ENCODE peak calls at places on chromosomes 13 and 19, in five cellular contexts. A, R, S, E and C are unnamed samples.

GRCh38 chr13:20570540-20570939 is 3.6 kb downstream of the IFT88 start:
- DNase-seq in E (no peak), A (no peak), S (no peak), R (peak), C (peak)

GRCh38 chr19:19548915-19549537 is 11.0 kb downstream of the CILP2 start:
- DNase-seq in S (no peak), R (no peak), E (no peak), A (no peak), C (no peak)

GRCh38 chr19:585551-586110 is 4.0 kb upstream of the HCN2 start:
- DNase-seq in S (no peak), A (no peak), E (no peak), R (peak), C (no peak)

GRCh38 chr13:44812818-44813217 is 176.5 kb downstream of the NUFIP1 start:
- DNase-seq in S (no peak), E (no peak), A (no peak), R (no peak), C (no peak)

GRCh38 chr13:111663505-111663904 is 343.1 kb downstream of the TEX29 start:
- DNase-seq in E (peak), A (no peak), S (no peak), R (no peak), C (no peak)

GRCh38 chr19:34559045-34559444 is 77.5 kb downstream of the WTIP start:
- DNase-seq in S (no peak), E (no peak), A (no peak), R (no peak), C (no peak)

GRCh38 chr19:11092181-11092538 is 2.9 kb downstream of the LDLR start:
- DNase-seq in A (no peak), E (no peak), R (peak), S (no peak), C (no peak)

GRCh38 chr13:86585826-86586225 is 786.6 kb upstream of the SLITRK6 start:
- DNase-seq in A (no peak), R (no peak), E (no peak), S (peak), C (peak)

GRCh38 chr13:45269204-45269603 is 68.4 kb upstream of the KCTD4 start:
- DNase-seq in E (no peak), R (peak), S (no peak), A (no peak), C (no peak)

GRCh38 chr13:114212096-114212495 is 22.6 kb upstream of the CDC16 start:
- DNase-seq in E (no peak), R (peak), S (no peak), A (no peak), C (peak)

GRCh38 chr19:16111909-16112752 is 442 bp downstream of the RAB8A start:
- DNase-seq in E (no peak), R (no peak), A (no peak), S (no peak), C (no peak)

GRCh38 chr19:7505288-7505681 is 10.6 kb upstream of the ZNF358 start:
- DNase-seq in S (no peak), E (no peak), R (no peak), A (no peak), C (no peak)

GRCh38 chr13:36913463-36913862 is 6.6 kb downstream of the SMAD9 start:
- DNase-seq in R (no peak), S (no peak), E (no peak), A (no peak), C (no peak)

GRCh38 chr19:34253711-34254551 is 423 bp upstream of the GARRE1 start:
- DNase-seq in E (peak), S (peak), A (no peak), R (peak), C (no peak)

GRCh38 chr19:48509467-48510194 is 2.0 kb downstream of the LMTK3 start:
- DNase-seq in E (no peak), A (no peak), R (no peak), S (no peak), C (no peak)

GRCh38 chr13:40181203-40181845 is 485.1 kb downstream of the FOXO1 start:
- DNase-seq in A (peak), R (no peak), E (no peak), S (no peak), C (peak)

GRCh38 chr13:98172570-98173405 is 4.3 kb downstream of the RNF113B start:
- DNase-seq in E (no peak), A (no peak), S (peak), R (peak), C (no peak)

GRCh38 chr13:23657056-23657455 is 86.8 kb downstream of the TNFRSF19 start:
- DNase-seq in R (no peak), E (no peak), A (no peak), S (peak), C (no peak)

GRCh38 chr19:18422530-18423191 is 3.5 kb downstream of the SSBP4 start:
- DNase-seq in R (no peak), E (no peak), A (no peak), S (no peak), C (no peak)

GRCh38 chr19:49475995-49476880 is 2.2 kb downstream of the FLT3LG start:
- DNase-seq in S (peak), E (no peak), A (no peak), R (no peak), C (no peak)

GRCh38 chr13:70370924-70371323 is 262.7 kb upstream of the KLHL1 start:
- DNase-seq in A (no peak), R (no peak), S (no peak), E (no peak), C (no peak)

GRCh38 chr13:58876473-58876872 is 1244.9 kb downstream of the PCDH17 start:
- DNase-seq in A (no peak), E (no peak), S (no peak), R (no peak), C (no peak)

GRCh38 chr13:24540236-24541126 is 27.9 kb upstream of the PARP4 start:
- DNase-seq in A (no peak), R (no peak), S (peak), E (no peak), C (peak)

GRCh38 chr19:588758-589692 is 656 bp upstream of the HCN2 start:
- DNase-seq in S (peak), R (no peak), A (no peak), E (no peak), C (no peak)

GRCh38 chr13:76516013-76516412 is 370.2 kb downstream of the KCTD12 start:
- DNase-seq in E (no peak), R (peak), A (peak), S (no peak), C (peak)

GRCh38 chr13:106500450-106500849 is 35.0 kb downstream of the EFNB2 start:
- DNase-seq in E (no peak), S (no peak), R (no peak), A (no peak), C (no peak)

GRCh38 chr13:20291037-20291436 is 58.9 kb upstream of the GJB6 start:
- DNase-seq in E (no peak), S (no peak), R (no peak), A (no peak), C (no peak)

GRCh38 chr13:104571161-104571889 is 1505.1 kb upstream of the SLC10A2 start:
- DNase-seq in R (peak), E (no peak), S (peak), A (no peak), C (peak)

GRCh38 chr13:95652244-95652764 is 7.8 kb upstream of the DZIP1 start:
- DNase-seq in S (no peak), E (no peak), A (no peak), R (no peak), C (no peak)

GRCh38 chr13:44951184-44951583 is 38.1 kb downstream of the NUFIP1 start:
- DNase-seq in E (no peak), A (no peak), S (no peak), R (peak), C (no peak)